ENCODE peak calls at places on chromosomes 3 and 15, in nine cellular contexts. W is sigmoid colon; P is neural progenitor cell; T is uterus; B is transverse colon; X is astrocyte; J is HCT116; S is CD4-positive, CD25-positive, alpha-beta regulatory T cell; G is effector memory CD4-positive, alpha-beta T cell. H is an unnamed sample. For H3K36me3 and H3K27me3, the result is how much of the 10 kb centered on the place peaks cover.

GRCh38 chr3:13016083-13016725 is 57.0 kb downstream of the IQSEC1 start:
- DNase-seq in X (no peak), G (peak), B (peak), S (no peak), P (no peak), W (peak), T (no peak), J (no peak), H (peak)

GRCh38 chr15:60483042-60483441 is 4.1 kb upstream of the ICE2 start:
- DNase-seq in P (no peak), X (no peak), G (no peak), S (no peak), W (no peak), T (no peak), B (no peak), J (no peak), H (no peak)

GRCh38 chr3:53303957-53304356 is 43.4 kb downstream of the DCP1A start:
- DNase-seq in T (no peak), J (no peak), B (no peak), P (no peak), S (no peak), W (no peak), X (no peak), G (no peak), H (no peak)

GRCh38 chr15:65355173-65355982 is 22.4 kb downstream of the IGDCC3 start:
- DNase-seq in T (no peak), B (no peak), P (peak), X (no peak), W (no peak), S (no peak), G (no peak), J (no peak), H (no peak)

GRCh38 chr3:43689766-43690399 is 855 bp upstream of the ABHD5 start:
- DNase-seq in X (no peak), T (no peak), B (no peak), P (no peak), G (no peak), S (no peak), W (no peak), J (no peak), H (no peak)

GRCh38 chr3:128324911-128325592 is 141.6 kb downstream of the DNAJB8 start:
- DNase-seq in T (no peak), S (no peak), X (no peak), J (no peak), B (no peak), W (peak), G (no peak), P (no peak), H (no peak)

GRCh38 chr15:92519709-92520108 is 126.0 kb downstream of the ST8SIA2 start:
- DNase-seq in S (no peak), B (no peak), W (no peak), P (no peak), G (no peak), X (peak), J (no peak), T (no peak), H (no peak)

GRCh38 chr3:99674086-99674789 is 35.8 kb downstream of the COL8A1 start:
- DNase-seq in S (no peak), P (no peak), X (peak), G (no peak), W (no peak), B (no peak), J (no peak), T (no peak), H (no peak)

GRCh38 chr3:118544458-118544857 is 490.2 kb downstream of the IGSF11 start:
- DNase-seq in W (no peak), B (peak), S (no peak), T (no peak), P (no peak), J (peak), G (no peak), X (peak), H (no peak)

GRCh38 chr3:177833392-177833791 is 636.1 kb upstream of the TBL1XR1 start:
- DNase-seq in S (no peak), X (no peak), B (no peak), T (no peak), J (no peak), G (no peak), P (no peak), W (no peak), H (no peak)

GRCh38 chr3:172223870-172224269 is 184.5 kb downstream of the FNDC3B start:
- DNase-seq in S (no peak), T (no peak), J (no peak), X (no peak), P (no peak), G (no peak), W (no peak), B (no peak), H (no peak)

GRCh38 chr15:101635944-101636727 is 16.0 kb downstream of the TM2D3 start:
- DNase-seq in J (no peak), T (no peak), G (no peak), P (no peak), B (no peak), S (no peak), X (no peak), W (no peak), H (no peak)

GRCh38 chr3:172181936-172182708 is 142.7 kb downstream of the FNDC3B start:
- DNase-seq in W (no peak), X (peak), J (no peak), G (no peak), T (no peak), S (no peak), P (no peak), B (no peak), H (no peak)

GRCh38 chr3:102129774-102130608 is 280.7 kb downstream of the NFKBIZ start:
- DNase-seq in J (peak), S (no peak), G (no peak), P (no peak), B (no peak), X (peak), T (peak), W (peak), H (no peak)

GRCh38 chr15:69468241-69469121 is 15.9 kb downstream of the RPLP1 start:
- DNase-seq in G (peak), X (peak), P (no peak), B (peak), J (no peak), W (no peak), T (no peak), S (peak), H (peak)

GRCh38 chr3:127815641-127816605 is 6.4 kb downstream of the MGLL start:
- DNase-seq in T (no peak), S (no peak), W (no peak), X (no peak), J (no peak), B (peak), G (no peak), P (no peak), H (peak)

GRCh38 chr15:41862515-41863116 is 24.0 kb downstream of the PLA2G4B start:
- DNase-seq in G (no peak), B (peak), P (no peak), J (peak), S (no peak), T (no peak), X (no peak), W (no peak), H (peak)

GRCh38 chr3:74605437-74605836 is 9.0 kb downstream of the CNTN3 start:
- DNase-seq in W (no peak), J (no peak), P (no peak), S (no peak), T (no peak), B (no peak), G (no peak), X (no peak), H (no peak)

GRCh38 chr3:71006810-71007785 is 576.4 kb downstream of the FOXP1 start:
- DNase-seq in T (no peak), B (no peak), G (no peak), P (peak), W (no peak), X (peak), J (no peak), S (no peak), H (no peak)

GRCh38 chr15:63708141-63708772 is 111.1 kb downstream of the FBXL22 start:
- DNase-seq in P (no peak), T (no peak), S (peak), B (no peak), W (no peak), X (peak), J (no peak), G (peak), H (no peak)

GRCh38 chr3:71430941-71431552 is 152.5 kb downstream of the FOXP1 start:
- DNase-seq in T (no peak), P (no peak), S (no peak), J (no peak), B (no peak), G (no peak), W (no peak), X (peak), H (no peak)

GRCh38 chr3:13648744-13649096 is 99.8 kb downstream of the FBLN2 start:
- DNase-seq in B (no peak), P (no peak), J (no peak), G (no peak), W (no peak), S (no peak), X (no peak), T (no peak), H (no peak)

GRCh38 chr3:89116486-89116885 is 9.1 kb downstream of the EPHA3 start:
- DNase-seq in J (no peak), S (no peak), W (no peak), B (no peak), X (peak), P (no peak), T (no peak), G (no peak), H (no peak)

GRCh38 chr3:150495563-150496168 is 50.6 kb downstream of the SERP1 start:
- DNase-seq in W (no peak), P (peak), B (no peak), G (no peak), T (no peak), X (peak), S (no peak), J (peak), H (no peak)

GRCh38 chr15:99019558-99020540 is 12.3 kb upstream of the PGPEP1L start:
- DNase-seq in P (no peak), B (no peak), T (no peak), W (no peak), J (no peak), X (peak), G (no peak), S (no peak), H (no peak)

GRCh38 chr3:71025516-71025915 is 558.0 kb downstream of the FOXP1 start:
- DNase-seq in T (no peak), W (no peak), G (no peak), P (no peak), X (no peak), J (no peak), S (no peak), B (no peak), H (no peak)

GRCh38 chr15:25733856-25734679 is 129.1 kb downstream of the ATP10A start:
- DNase-seq in G (no peak), B (no peak), P (no peak), W (peak), S (no peak), T (no peak), J (no peak), X (no peak), H (peak)

GRCh38 chr3:123089611-123090301 is 22.9 kb downstream of the PDIA5 start:
- DNase-seq in J (no peak), X (no peak), S (no peak), W (peak), P (peak), T (no peak), B (no peak), G (no peak), H (no peak)

GRCh38 chr15:85789496-85789875 is 5.2 kb downstream of the KLHL25 start:
- DNase-seq in G (no peak), X (no peak), B (no peak), T (no peak), P (no peak), J (no peak), S (no peak), W (no peak), H (no peak)

GRCh38 chr3:174957581-174958001 is 98.5 kb downstream of the NAALADL2 start:
- DNase-seq in J (no peak), B (no peak), P (no peak), T (no peak), X (peak), G (no peak), S (no peak), W (no peak), H (no peak)

GRCh38 chr3:195004512-195005250 is 266.3 kb downstream of the XXYLT1 start:
- DNase-seq in X (no peak), P (no peak), B (no peak), S (no peak), W (no peak), J (no peak), G (no peak), T (no peak), H (no peak)

GRCh38 chr15:54790693-54791092 is 406.0 kb downstream of the RSL24D1 start:
- DNase-seq in J (no peak), T (no peak), W (no peak), G (no peak), S (no peak), P (no peak), B (no peak), X (no peak), H (no peak)

GRCh38 chr3:129025691-129026435 is 24.8 kb downstream of the EFCC1 start:
- DNase-seq in X (no peak), T (peak), S (no peak), J (no peak), B (peak), W (peak), G (no peak), P (no peak), H (no peak)

GRCh38 chr15:84082739-84083138 is 152.8 kb upstream of the GOLGA6L4 start:
- DNase-seq in P (no peak), G (no peak), S (no peak), T (no peak), B (no peak), J (no peak), W (no peak), X (peak), H (no peak)

GRCh38 chr3:115251509-115251908 is 104.4 kb upstream of the ZBTB20 start:
- DNase-seq in P (no peak), J (no peak), T (no peak), B (no peak), X (peak), G (no peak), W (no peak), S (no peak), H (no peak)

GRCh38 chr3:187264946-187265345 is 26.6 kb downstream of the MASP1 start:
- DNase-seq in B (no peak), J (no peak), T (no peak), G (no peak), P (no peak), X (peak), W (no peak), S (no peak), H (no peak)

GRCh38 chr3:161694682-161695586 is 198.3 kb downstream of the OTOL1 start:
- DNase-seq in G (no peak), W (no peak), J (no peak), B (no peak), P (no peak), X (no peak), T (no peak), S (no peak), H (no peak)

GRCh38 chr3:188802645-188803044 is 369.1 kb upstream of the TPRG1 start:
- DNase-seq in T (no peak), W (no peak), G (no peak), P (no peak), S (no peak), J (no peak), X (no peak), B (no peak), H (no peak)

GRCh38 chr15:86863226-86863915 is 783.7 kb downstream of the AGBL1 start:
- DNase-seq in B (no peak), W (no peak), T (no peak), G (no peak), S (no peak), P (no peak), X (peak), J (no peak), H (no peak)

DNA sequence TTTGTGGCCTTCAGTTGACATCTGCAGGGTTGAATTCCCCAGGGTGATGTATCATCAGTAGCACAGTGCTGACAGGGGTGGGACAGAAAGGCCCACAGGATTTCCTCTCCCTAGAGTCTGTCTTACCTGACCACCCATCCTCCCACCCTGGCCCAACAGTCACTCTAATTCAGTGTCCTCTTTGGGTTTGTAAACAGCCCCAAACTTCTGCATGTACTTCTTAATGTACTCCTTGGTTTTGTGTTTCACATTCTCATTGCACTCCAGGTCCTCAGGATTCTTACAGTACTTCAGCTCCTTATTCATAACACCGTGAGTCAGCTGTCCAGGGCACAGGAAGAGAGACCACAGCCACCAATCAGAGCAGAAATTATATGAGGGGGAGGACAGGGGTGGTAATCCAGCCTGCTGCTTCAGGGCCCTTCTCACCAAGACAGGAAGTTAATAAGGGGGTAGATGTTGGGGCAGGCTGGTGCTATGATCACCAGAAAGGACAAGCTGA is 37.5 kb downstream of the NBEAL2 start:
- DNase-seq in X (peak), G (no peak), B (no peak), P (no peak), T (no peak), W (no peak), J (no peak), S (no peak), H (no peak)
- H3K36me3 ChIP-seq in X (under half), G (under half), B (under half), P (under half), T (under half), W (half or more), J (under half), S (under half), H (under half)

DNA sequence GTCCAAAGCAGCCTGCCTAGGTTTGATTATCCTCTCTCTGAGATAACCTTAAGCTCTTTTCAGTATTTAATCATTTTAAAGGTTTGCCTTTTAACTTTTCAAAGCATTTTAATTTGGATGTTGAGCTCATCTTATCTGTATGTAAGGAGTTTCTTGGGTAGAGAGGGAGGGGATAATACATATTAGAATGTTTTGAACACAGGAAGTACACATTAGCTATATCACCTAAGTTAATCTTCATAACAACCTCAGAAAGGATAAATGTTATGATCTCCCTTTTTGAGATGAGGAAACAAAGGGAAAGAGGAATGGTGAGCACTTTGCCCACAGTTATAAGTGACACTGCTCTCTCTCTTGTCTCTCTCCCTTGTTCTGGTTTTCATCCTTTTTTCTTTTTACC is 2.2 kb upstream of the CD47 start:
- DNase-seq in P (no peak), X (no peak), W (no peak), G (no peak), J (no peak), S (no peak), T (no peak), B (no peak), H (no peak)
- H3K27me3 ChIP-seq in P (under half), X (under half), W (under half), G (under half), J (under half), S (under half), T (under half), B (under half), H (under half)

GRCh38 chr3:184333190-184333589 is 4.2 kb upstream of the FAM131A start:
- DNase-seq in S (no peak), J (no peak), T (no peak), W (no peak), B (no peak), X (no peak), P (no peak), G (no peak), H (no peak)
- H3K36me3 ChIP-seq in S (half or more), J (half or more), T (under half), W (half or more), B (under half), X (half or more), P (under half), G (half or more), H (under half)

GRCh38 chr3:184481924-184482671 is 79.5 kb upstream of the EPHB3 start:
- DNase-seq in B (no peak), T (no peak), X (no peak), P (no peak), G (no peak), S (no peak), W (no peak), J (no peak), H (no peak)
- H3K27me3 ChIP-seq in B (under half), T (under half), X (under half), P (under half), G (under half), S (under half), W (under half), J (under half), H (under half)

DNA sequence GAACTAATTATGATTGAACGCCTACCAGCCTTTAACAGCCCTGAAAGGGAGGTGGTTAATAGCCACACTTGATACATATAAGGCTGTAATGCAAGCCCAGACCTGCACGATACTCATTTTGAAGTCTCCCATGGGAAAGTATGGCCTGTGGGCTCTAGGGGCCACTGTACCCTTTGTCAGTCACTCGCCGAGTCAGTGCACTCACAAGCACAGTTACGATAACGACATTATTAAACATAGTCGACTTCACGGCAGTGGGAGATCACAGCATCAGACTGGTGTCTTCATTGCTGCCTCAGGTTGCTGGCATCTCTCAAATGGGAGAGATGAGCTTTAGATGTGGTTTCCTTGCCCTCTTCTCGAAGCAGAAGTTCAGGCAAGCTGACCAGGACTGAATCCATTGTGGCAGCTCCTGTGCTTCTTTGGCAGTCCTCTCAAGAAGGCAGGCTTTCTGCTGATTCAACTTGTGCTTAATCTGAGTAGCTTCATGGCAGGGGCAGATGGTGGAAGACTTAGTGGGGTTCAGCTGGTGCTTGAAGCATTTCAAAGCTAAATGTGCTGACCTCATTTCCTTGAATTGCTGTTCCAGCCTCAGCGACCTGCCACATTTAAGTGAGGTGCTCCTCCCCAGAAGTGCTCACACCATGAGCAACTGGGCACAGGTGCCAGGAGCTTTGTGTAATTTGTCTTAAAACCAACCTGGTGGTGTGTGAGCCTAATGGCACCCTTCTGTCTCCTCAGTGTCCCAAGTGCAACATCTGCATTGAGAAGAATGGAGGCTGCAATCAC is 15.8 kb upstream of the P4HTM start:
- DNase-seq in P (no peak), T (no peak), G (no peak), S (no peak), J (no peak), W (no peak), B (no peak), X (no peak), H (no peak)
- H3K36me3 ChIP-seq in P (under half), T (under half), G (half or more), S (half or more), J (half or more), W (half or more), B (under half), X (half or more), H (half or more)

DNA sequence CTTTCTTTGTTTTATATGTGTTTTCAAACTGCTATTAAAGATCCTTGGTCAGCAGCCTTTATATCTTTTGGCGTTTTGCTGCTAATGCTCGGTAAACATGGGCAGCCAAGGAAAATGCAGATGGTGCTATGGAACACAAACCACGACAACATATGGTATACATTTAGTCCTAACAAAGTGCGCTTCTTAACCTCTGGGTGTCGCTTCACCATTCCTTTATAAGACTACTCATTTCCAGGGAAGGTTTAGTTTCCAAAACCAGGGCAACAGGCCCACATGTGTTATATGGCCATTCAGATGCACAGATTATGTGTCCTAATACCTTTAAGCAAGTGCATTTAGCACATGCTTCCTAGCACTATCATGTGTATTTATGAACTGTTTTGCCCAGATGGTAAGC is 14.7 kb downstream of the SHOX2 start:
- DNase-seq in T (no peak), G (no peak), P (peak), B (no peak), X (no peak), S (no peak), W (no peak), J (no peak), H (no peak)
- H3K27me3 ChIP-seq in T (under half), G (under half), P (half or more), B (half or more), X (half or more), S (half or more), W (under half), J (under half), H (under half)

GRCh38 chr15:32941823-32942222 is 224.0 kb downstream of the GREM1 start:
- DNase-seq in X (no peak), B (no peak), G (no peak), S (no peak), P (no peak), W (no peak), J (no peak), T (no peak), H (no peak)
- H3K36me3 ChIP-seq in X (under half), B (under half), G (under half), S (under half), P (under half), W (under half), J (under half), T (under half), H (under half)